ENCODE peak calls at places on chromosomes 5 and 9, in ten cellular contexts. B is AG09309, M is heart right ventricle, Y is Calu3, L is body of pancreas, O is upper lobe of left lung, N is A673, Z is fibroblast of the aortic adventitia, I is GM06990, J is pancreas. V is an unnamed sample.
A peak's percentile ranks its signal among the peaks of the same experiment; 100 is the strongest.

GRCh38 chr9:23123048-23123632 is 676.5 kb downstream of the DMRTA1 start:
- DNase-seq in B (no peak), M (no peak), Y (peak; percentile 31), L (peak; percentile 38), O (no peak), N (peak; percentile 3), Z (peak; percentile 53), I (no peak), J (no peak), V (no peak)

GRCh38 chr5:90170231-90170630 is 239.3 kb downstream of the CETN3 start:
- DNase-seq in B (no peak), M (no peak), Y (no peak), L (no peak), O (no peak), N (peak; percentile 20), Z (peak; percentile 9), I (no peak), J (no peak), V (no peak)

GRCh38 chr5:135116146-135116545 is 82.1 kb upstream of the PITX1 start:
- DNase-seq in B (no peak), M (peak; percentile 21), Y (no peak), L (no peak), O (no peak), N (no peak), Z (no peak), I (no peak), J (no peak), V (no peak)

GRCh38 chr5:83509535-83509934 is 38.0 kb downstream of the VCAN start:
- DNase-seq in B (no peak), M (no peak), Y (peak; percentile 14), L (no peak), O (no peak), N (no peak), Z (peak; percentile 91), I (no peak), J (no peak), V (no peak)

GRCh38 chr5:169876376-169876775 is 103.9 kb downstream of the INSYN2B start:
- DNase-seq in B (no peak), M (no peak), Y (no peak), L (no peak), O (no peak), N (no peak), Z (peak; percentile 28), I (no peak), J (no peak), V (no peak)

GRCh38 chr9:83234541-83234940 is 171.6 kb upstream of the RASEF start:
- DNase-seq in B (no peak), M (no peak), Y (no peak), L (peak; percentile 31), O (no peak), N (no peak), Z (peak; percentile 56), I (no peak), J (no peak), V (no peak)

GRCh38 chr9:126499005-126499910 is 114.5 kb upstream of the LMX1B start:
- DNase-seq in B (no peak), M (no peak), Y (peak; percentile 42), L (peak; percentile 52), O (peak; percentile 92), N (peak; percentile 62), Z (peak; percentile 43), I (peak; percentile 43), J (no peak), V (peak; percentile 74)

GRCh38 chr5:72005676-72006075 is 101.6 kb upstream of the MAP1B start:
- DNase-seq in B (no peak), M (no peak), Y (peak; percentile 6), L (no peak), O (no peak), N (peak; percentile 4), Z (no peak), I (no peak), J (no peak), V (no peak)

GRCh38 chr5:141780240-141780951 is 97.8 kb downstream of the PCDH1 start:
- DNase-seq in B (no peak), M (no peak), Y (no peak), L (no peak), O (no peak), N (no peak), Z (no peak), I (no peak), J (no peak), V (no peak)

GRCh38 chr5:39891376-39891775 is 466.6 kb upstream of the DAB2 start:
- DNase-seq in B (no peak), M (no peak), Y (no peak), L (no peak), O (no peak), N (no peak), Z (peak; percentile 88), I (no peak), J (no peak), V (no peak)

GRCh38 chr5:146860213-146860891 is 18.2 kb downstream of the PPP2R2B start:
- DNase-seq in B (peak; percentile 57), M (no peak), Y (peak; percentile 8), L (no peak), O (no peak), N (no peak), Z (no peak), I (no peak), J (no peak), V (no peak)

GRCh38 chr5:121350493-121350892 is 501.2 kb upstream of the FTMT start:
- DNase-seq in B (peak; percentile 16), M (no peak), Y (no peak), L (no peak), O (no peak), N (no peak), Z (peak; percentile 6), I (no peak), J (no peak), V (no peak)

GRCh38 chr5:142897328-142897727 is 127.2 kb downstream of the ARHGAP26 start:
- DNase-seq in B (no peak), M (no peak), Y (no peak), L (no peak), O (no peak), N (no peak), Z (no peak), I (no peak), J (no peak), V (no peak)

GRCh38 chr5:176704355-176704754 is 57.1 kb downstream of the TSPAN17 start:
- DNase-seq in B (no peak), M (no peak), Y (no peak), L (no peak), O (no peak), N (no peak), Z (no peak), I (no peak), J (no peak), V (no peak)

GRCh38 chr9:34252670-34253459 is 74.0 kb downstream of the UBAP1 start:
- DNase-seq in B (no peak), M (peak; percentile 45), Y (peak; percentile 72), L (peak; percentile 77), O (no peak), N (peak; percentile 66), Z (peak; percentile 76), I (no peak), J (peak; percentile 69), V (peak; percentile 77)

GRCh38 chr5:167587768-167588167 is 703.7 kb upstream of the WWC1 start:
- DNase-seq in B (no peak), M (no peak), Y (peak; percentile 48), L (peak; percentile 28), O (no peak), N (peak; percentile 71), Z (peak; percentile 20), I (no peak), J (no peak), V (no peak)
- TF ChIP-seq CTCF in B (peak; percentile 64), M (peak; percentile 41), Y (peak; percentile 67), L (peak; percentile 36), O (no peak), N (peak; percentile 53), Z (peak; percentile 65), I (no peak), J (no peak), V (peak; percentile 5)

DNA sequence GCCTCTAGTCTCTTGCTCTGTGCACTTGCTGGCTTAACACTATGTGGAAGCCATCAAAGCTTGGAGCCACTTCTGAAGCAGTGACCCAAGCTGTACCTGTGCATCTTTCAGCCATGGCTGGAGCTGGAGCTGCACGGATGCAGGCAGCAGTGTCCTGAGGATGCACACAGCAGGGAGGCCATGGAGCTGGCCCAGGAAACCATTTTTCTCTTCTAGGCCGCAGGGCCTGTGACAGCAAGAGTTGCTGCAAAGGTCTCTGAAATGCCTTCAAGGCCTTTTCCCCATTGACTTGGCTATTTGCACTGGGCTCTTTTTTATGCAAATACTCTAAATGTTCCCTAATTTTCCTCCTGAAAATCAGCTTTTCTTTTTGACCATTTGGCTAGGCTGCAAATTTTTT is 12.9 kb upstream of the ZNF484 start:
- DNase-seq in B (no peak), M (no peak), Y (no peak), L (no peak), O (no peak), N (no peak), Z (no peak), I (no peak), J (no peak), V (no peak)
- TF ChIP-seq CTCF in B (no peak), M (no peak), Y (no peak), L (no peak), O (no peak), N (no peak), Z (no peak), I (no peak), J (no peak), V (no peak)

GRCh38 chr5:52491071-52491828 is 296.5 kb upstream of the ITGA1 start:
- DNase-seq in B (no peak), M (no peak), Y (no peak), L (no peak), O (no peak), N (no peak), Z (no peak), I (no peak), J (no peak), V (no peak)
- TF ChIP-seq CTCF in B (no peak), M (no peak), Y (no peak), L (no peak), O (no peak), N (no peak), Z (no peak), I (no peak), J (no peak), V (no peak)

DNA sequence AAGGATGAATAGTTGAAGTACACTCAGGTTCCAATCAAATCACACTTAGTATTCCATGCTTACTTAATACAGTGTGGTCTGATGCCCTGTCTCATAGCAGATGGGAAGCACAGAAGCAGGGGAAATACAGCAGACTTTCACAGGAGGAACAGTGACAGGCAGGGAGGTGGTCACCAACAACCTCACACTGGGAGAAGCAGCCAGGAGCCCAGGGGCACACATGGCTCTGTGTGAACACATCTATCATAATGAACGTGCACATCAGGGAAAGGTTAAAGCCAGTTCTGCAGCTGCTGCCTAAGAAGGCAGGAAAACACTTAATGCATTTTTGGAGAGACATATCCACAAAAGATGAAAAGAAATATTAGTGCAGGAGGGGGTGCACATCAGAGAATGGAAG is 312.3 kb downstream of the MED10 start:
- DNase-seq in B (no peak), M (no peak), Y (no peak), L (no peak), O (no peak), N (no peak), Z (no peak), I (no peak), J (no peak), V (no peak)
- TF ChIP-seq CTCF in B (no peak), M (no peak), Y (no peak), L (no peak), O (no peak), N (no peak), Z (no peak), I (no peak), J (no peak), V (no peak)

GRCh38 chr9:76020654-76021053 is 130.2 kb downstream of the PCSK5 start:
- DNase-seq in B (no peak), M (no peak), Y (no peak), L (no peak), O (no peak), N (no peak), Z (no peak), I (no peak), J (no peak), V (no peak)
- TF ChIP-seq CTCF in B (no peak), M (no peak), Y (no peak), L (no peak), O (no peak), N (no peak), Z (no peak), I (no peak), J (no peak), V (no peak)